ENCODE peak calls at places on chromosomes 13 and 19, in seven cellular contexts. Q is occipital lobe, B is EH, C is heart right ventricle, J is left lobe of liver, R is mucosa of gallbladder, U is sciatic nerve. O is an unnamed sample.

GRCh38 chr13:44746690-44747089 is 170.6 kb upstream of the TSC22D1 start:
- DNase-seq in Q (no peak), B (peak), C (no peak), J (no peak), R (no peak), U (no peak), O (no peak)

GRCh38 chr19:56806639-56807038 is 33.9 kb downstream of the PEG3 start:
- DNase-seq in Q (no peak), B (no peak), C (no peak), J (no peak), R (no peak), U (no peak), O (no peak)

GRCh38 chr13:41306271-41307150 is 4.6 kb upstream of the NAA16 start:
- DNase-seq in Q (no peak), B (peak), C (no peak), J (no peak), R (no peak), U (no peak), O (no peak)

GRCh38 chr13:84445776-84446175 is 563.5 kb upstream of the SLITRK1 start:
- DNase-seq in Q (no peak), B (peak), C (no peak), J (no peak), R (no peak), U (no peak), O (no peak)

GRCh38 chr19:5059191-5059579 is 90.3 kb downstream of the KDM4B start:
- DNase-seq in Q (no peak), B (no peak), C (no peak), J (no peak), R (no peak), U (no peak), O (no peak)

GRCh38 chr19:45451181-45451849 is 16.5 kb upstream of the FOSB start:
- DNase-seq in Q (peak), B (peak), C (no peak), J (no peak), R (no peak), U (no peak), O (peak)

GRCh38 chr19:55311797-55312196 is 13.3 kb downstream of the TMEM150B start:
- DNase-seq in Q (no peak), B (no peak), C (no peak), J (no peak), R (no peak), U (no peak), O (no peak)

GRCh38 chr13:42906257-42906656 is 85.8 kb downstream of the EPSTI1 start:
- DNase-seq in Q (no peak), B (no peak), C (no peak), J (no peak), R (no peak), U (no peak), O (no peak)

GRCh38 chr19:48637948-48638830 is 1.0 kb upstream of the DBP start:
- DNase-seq in Q (peak), B (peak), C (peak), J (peak), R (peak), U (peak), O (peak)

GRCh38 chr13:113405481-113406300 is 41.8 kb upstream of the GRTP1 start:
- DNase-seq in Q (no peak), B (no peak), C (no peak), J (peak), R (no peak), U (no peak), O (no peak)

GRCh38 chr13:25365720-25366235 is 6.0 kb upstream of the ATP8A2 start:
- DNase-seq in Q (no peak), B (no peak), C (no peak), J (no peak), R (no peak), U (no peak), O (no peak)

GRCh38 chr19:31125071-31125470 is 224.2 kb downstream of the TSHZ3 start:
- DNase-seq in Q (no peak), B (no peak), C (no peak), J (no peak), R (no peak), U (no peak), O (no peak)

GRCh38 chr13:100513987-100514670 is 74.5 kb downstream of the GGACT start:
- DNase-seq in Q (no peak), B (peak), C (no peak), J (no peak), R (no peak), U (no peak), O (no peak)

GRCh38 chr19:6735181-6735891 is 2.0 kb downstream of the GPR108 start:
- DNase-seq in Q (no peak), B (peak), C (no peak), J (no peak), R (no peak), U (no peak), O (no peak)

GRCh38 chr13:44317752-44318550 is 55.7 kb upstream of the SERP2 start:
- DNase-seq in Q (no peak), B (peak), C (no peak), J (no peak), R (no peak), U (no peak), O (no peak)